ENCODE peak calls at places on chromosomes 6 and 20, in eight cellular contexts. B is foreskin fibroblast, Q is tibial nerve, T is endothelial cell of umbilical vein, J is transverse colon, L is GM10248, Z is pancreas, A is heart right ventricle. R is an unnamed sample.
A peak's percentile ranks its signal among the peaks of the same experiment; 100 is the strongest.

GRCh38 chr20:47489448-47489872 is 12.2 kb upstream of the NCOA3 start:
- DNase-seq in B (no peak), Q (no peak), T (no peak), J (peak; percentile 37), L (no peak), Z (no peak), A (peak; percentile 35), R (no peak)

GRCh38 chr6:150992682-150993081 is 127.2 kb downstream of the MTHFD1L start:
- DNase-seq in B (peak; percentile 73), Q (no peak), T (no peak), J (no peak), L (no peak), Z (no peak), A (no peak), R (no peak)

GRCh38 chr6:17258763-17259162 is 22.4 kb upstream of the RBM24 start:
- DNase-seq in B (no peak), Q (no peak), T (no peak), J (no peak), L (no peak), Z (no peak), A (no peak), R (no peak)

GRCh38 chr20:5080384-5080877 is 39.3 kb downstream of the PCNA start:
- DNase-seq in B (peak; percentile 54), Q (peak; percentile 62), T (no peak), J (peak; percentile 42), L (no peak), Z (no peak), A (peak; percentile 28), R (peak; percentile 47)

GRCh38 chr20:40741507-40742106 is 52.6 kb upstream of the MAFB start:
- DNase-seq in B (peak; percentile 69), Q (no peak), T (peak; percentile 61), J (peak; percentile 51), L (peak; percentile 48), Z (no peak), A (peak; percentile 27), R (peak; percentile 7)

GRCh38 chr6:16249971-16250370 is 11.6 kb downstream of the GMPR start:
- DNase-seq in B (no peak), Q (no peak), T (no peak), J (no peak), L (no peak), Z (no peak), A (no peak), R (no peak)

GRCh38 chr20:57708694-57709673 is 831 bp downstream of the PMEPA1 start:
- DNase-seq in B (peak; percentile 31), Q (no peak), T (peak; percentile 38), J (no peak), L (no peak), Z (peak; percentile 82), A (peak; percentile 41), R (no peak)

GRCh38 chr20:44637490-44638372 is 13.8 kb downstream of the ADA start:
- DNase-seq in B (no peak), Q (no peak), T (no peak), J (no peak), L (no peak), Z (peak; percentile 52), A (peak; percentile 80), R (no peak)

GRCh38 chr6:43772571-43773049 is 2.6 kb downstream of the VEGFA start:
- DNase-seq in B (peak; percentile 46), Q (no peak), T (peak; percentile 31), J (peak; percentile 43), L (no peak), Z (no peak), A (peak; percentile 55), R (no peak)

GRCh38 chr6:52579006-52579660 is 2.3 kb upstream of the TRAM2 start:
- DNase-seq in B (no peak), Q (no peak), T (no peak), J (no peak), L (no peak), Z (no peak), A (no peak), R (no peak)

GRCh38 chr6:13303668-13304017 is 24.7 kb downstream of the TBC1D7 start:
- DNase-seq in B (peak; percentile 72), Q (peak; percentile 57), T (peak; percentile 80), J (peak; percentile 87), L (peak; percentile 75), Z (no peak), A (peak; percentile 87), R (no peak)

GRCh38 chr20:29297411-29298270 is 1959.8 kb upstream of the DEFB115 start:
- DNase-seq in B (no peak), Q (no peak), T (no peak), J (no peak), L (peak; percentile 9), Z (peak; percentile 62), A (no peak), R (no peak)

GRCh38 chr6:55866110-55866509 is 9.3 kb downstream of the BMP5 start:
- DNase-seq in B (no peak), Q (no peak), T (no peak), J (no peak), L (no peak), Z (no peak), A (no peak), R (no peak)

GRCh38 chr6:70312165-70312564 is 9.3 kb upstream of the COL9A1 start:
- DNase-seq in B (peak; percentile 65), Q (no peak), T (no peak), J (no peak), L (no peak), Z (no peak), A (no peak), R (peak; percentile 14)

DNA sequence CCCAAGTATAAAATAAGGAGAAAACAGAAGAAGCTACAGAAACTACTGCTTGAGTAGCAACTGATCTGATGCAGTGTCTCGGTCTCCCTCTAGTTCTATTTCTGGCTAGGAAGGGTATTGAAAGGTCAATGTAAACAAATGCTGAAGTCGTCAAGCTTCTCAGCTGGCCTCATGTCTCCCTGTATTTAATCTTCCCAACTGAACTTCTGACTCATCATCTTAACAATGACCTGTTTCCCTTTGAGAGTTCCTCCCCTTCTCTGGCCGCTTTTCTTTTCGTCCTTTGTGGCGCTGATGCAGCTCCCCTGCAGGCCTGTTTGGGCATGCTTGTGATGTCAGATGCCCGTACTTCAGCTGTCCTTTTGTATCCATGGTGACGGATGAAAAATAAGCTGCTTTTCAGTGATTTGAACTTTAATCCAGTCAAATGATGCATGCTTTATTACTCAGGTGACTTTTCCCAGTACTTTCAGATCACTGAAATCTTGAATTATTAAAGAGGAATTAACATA is 7.8 kb upstream of the LCA5 start:
- DNase-seq in B (peak; percentile 97), Q (no peak), T (peak; percentile 99), J (peak; percentile 53), L (peak; percentile 77), Z (no peak), A (peak; percentile 77), R (peak; percentile 94)
- TF ChIP-seq CTCF in B (peak; percentile 65), Q (peak; percentile 62), T (peak; percentile 62), J (peak; percentile 50), L (peak; percentile 35), Z (peak; percentile 13), A (peak; percentile 48), R (peak; percentile 60)

DNA sequence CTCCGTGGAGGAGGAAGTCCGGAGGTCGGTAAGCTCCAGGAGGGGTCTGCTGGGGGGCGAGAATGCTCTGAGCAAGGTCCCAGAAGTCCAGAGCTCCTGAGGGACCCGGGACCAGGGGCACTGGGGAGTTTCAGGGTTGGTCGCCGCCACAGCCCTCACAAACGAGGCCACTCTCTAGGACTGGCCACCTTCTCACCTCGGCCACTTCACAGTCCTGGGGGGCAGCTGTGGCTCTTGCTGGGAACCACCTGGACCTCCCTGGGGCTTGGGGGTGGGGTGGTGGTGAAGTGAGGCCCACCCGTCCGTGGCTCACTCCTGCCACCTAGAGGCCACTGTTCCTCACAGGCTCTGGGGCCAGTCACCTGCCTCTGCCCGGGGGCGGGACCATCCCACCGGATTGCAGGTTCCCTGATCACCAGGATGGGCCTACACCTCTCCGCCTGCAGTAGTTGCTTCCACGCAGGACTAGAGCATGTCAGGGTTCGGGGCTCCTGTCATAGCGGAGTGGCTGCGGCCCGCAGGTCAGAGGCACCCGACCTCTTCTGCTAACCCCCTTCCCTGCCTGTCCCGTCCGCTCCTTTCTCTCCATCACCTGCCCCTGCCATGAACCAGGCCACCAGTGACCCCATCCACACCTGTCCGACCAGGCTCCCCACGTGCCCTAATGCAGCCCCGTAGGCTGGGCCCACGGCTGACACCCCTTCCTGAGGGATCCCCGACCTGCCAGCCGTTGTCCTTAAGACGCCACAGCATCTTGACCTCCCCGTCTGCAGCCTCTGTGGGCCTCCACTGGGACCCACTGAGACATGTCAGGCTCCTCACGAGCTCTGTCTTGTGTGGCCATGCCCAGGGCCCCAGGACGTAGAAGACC is 5.1 kb upstream of the TCEA2 start:
- DNase-seq in B (peak; percentile 79), Q (peak; percentile 60), T (peak; percentile 79), J (peak; percentile 81), L (peak; percentile 90), Z (no peak), A (peak; percentile 88), R (no peak)
- TF ChIP-seq CTCF in B (peak; percentile 83), Q (peak; percentile 82), T (peak; percentile 94), J (peak; percentile 85), L (peak; percentile 92), Z (peak; percentile 90), A (peak; percentile 89), R (peak; percentile 88)

DNA sequence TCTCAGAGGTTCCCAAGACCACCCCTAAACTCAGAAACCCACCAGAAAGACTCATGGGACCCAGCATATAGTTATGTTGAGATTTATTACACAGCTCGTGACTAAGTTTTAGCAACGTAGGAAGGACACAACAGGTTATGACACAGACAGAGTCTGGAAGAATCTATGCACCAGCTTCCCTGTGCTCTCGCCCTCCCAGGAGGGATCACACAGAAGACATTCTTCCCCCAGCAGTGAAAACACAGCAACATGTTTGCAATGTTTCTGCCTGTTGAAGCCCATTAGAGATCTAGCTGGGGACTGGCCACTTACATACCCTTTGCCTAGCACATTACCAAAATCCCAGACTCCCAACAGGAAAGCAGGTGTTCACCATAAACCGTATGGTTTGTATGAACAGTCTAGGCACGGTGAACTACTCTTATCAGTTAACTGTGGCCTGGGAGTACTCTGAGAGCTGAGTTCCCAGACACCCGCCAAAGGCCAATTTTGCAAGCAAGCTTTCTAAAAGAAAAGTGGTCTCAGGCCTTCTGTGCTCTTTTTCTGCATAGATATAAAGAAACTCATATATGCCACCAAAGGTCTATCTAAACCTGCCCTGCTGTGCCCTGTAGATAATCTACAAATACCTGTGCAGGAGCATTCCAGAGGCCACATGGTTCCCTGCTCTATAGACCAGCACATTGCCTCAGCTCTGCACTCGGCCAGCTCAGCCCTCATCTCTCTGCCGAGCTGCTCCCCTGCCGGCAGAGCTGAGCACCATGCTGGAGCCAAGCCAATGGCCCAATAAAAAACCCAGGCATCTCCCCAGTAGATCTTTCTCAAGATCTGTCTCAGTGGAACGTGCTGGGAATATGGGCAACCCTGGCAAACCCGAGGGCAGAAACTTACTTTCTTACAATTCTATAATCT is 69.6 kb upstream of the SMIM28 start:
- DNase-seq in B (peak; percentile 66), Q (peak; percentile 27), T (no peak), J (peak; percentile 42), L (no peak), Z (no peak), A (peak; percentile 29), R (no peak)
- TF ChIP-seq CTCF in B (peak; percentile 31), Q (no peak), T (no peak), J (no peak), L (no peak), Z (no peak), A (no peak), R (no peak)

DNA sequence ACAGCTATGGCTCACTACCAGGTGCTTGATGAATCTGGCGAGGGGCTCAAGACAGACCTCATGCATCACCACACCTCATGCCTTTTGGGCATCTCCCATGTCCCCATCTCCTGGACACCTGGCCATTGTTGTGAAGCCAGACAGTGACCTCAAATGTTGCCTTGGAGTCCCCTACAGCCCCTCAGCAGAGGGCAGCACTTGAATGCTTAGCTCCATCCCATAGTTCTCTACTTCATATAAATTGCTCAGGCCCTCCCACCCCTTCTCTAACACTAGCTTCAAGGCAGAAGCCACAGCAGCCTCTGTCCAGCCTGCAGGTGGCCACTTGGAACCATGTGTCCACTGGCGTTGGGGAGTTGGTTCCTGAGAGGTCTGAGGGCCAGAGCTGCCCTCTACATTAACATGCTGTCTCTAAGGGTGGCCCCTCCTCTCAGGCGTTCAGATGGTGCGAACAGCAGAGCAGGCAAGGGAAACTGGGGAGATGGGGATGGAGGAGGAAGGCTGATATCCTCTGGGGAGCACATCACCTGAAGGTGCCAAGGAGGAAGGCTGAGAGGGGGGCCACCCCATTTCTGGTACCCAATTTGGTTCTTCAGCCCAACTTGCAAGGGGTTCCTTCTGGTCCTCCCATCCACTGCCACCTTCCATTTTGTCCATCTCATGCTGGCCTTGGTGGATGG is 31.3 kb downstream of the MOCS1 start:
- DNase-seq in B (no peak), Q (no peak), T (no peak), J (no peak), L (no peak), Z (no peak), A (no peak), R (no peak)
- TF ChIP-seq CTCF in B (no peak), Q (no peak), T (no peak), J (no peak), L (no peak), Z (no peak), A (no peak), R (no peak)

R was measured in AG09319.